ENCODE peak calls at places on chromosomes 1 and 21, in four cellular contexts. F, Z, H and A are unnamed samples. For H3K9me3, the result is how much of the 10 kb centered on the place peaks cover.

GRCh38 chr1:1438531-1439381 is 3.3 kb downstream of the VWA1 start:
- DNase-seq in F (peak), Z (no peak), H (no peak), A (no peak)

GRCh38 chr1:180185971-180186645 is 31.4 kb downstream of the QSOX1 start:
- DNase-seq in F (no peak), Z (no peak), H (no peak), A (no peak)

GRCh38 chr1:69982992-69983391 is 222.4 kb downstream of the LRRC40 start:
- DNase-seq in F (no peak), Z (no peak), H (peak), A (no peak)

GRCh38 chr1:172669011-172669410 is 10.1 kb downstream of the FASLG start:
- DNase-seq in F (no peak), Z (no peak), H (no peak), A (no peak)

GRCh38 chr1:54425152-54425584 is 19.0 kb upstream of the SSBP3 start:
- DNase-seq in F (no peak), Z (no peak), H (no peak), A (no peak)

GRCh38 chr1:207703712-207704111 is 48.1 kb upstream of the CD46 start:
- DNase-seq in F (no peak), Z (no peak), H (no peak), A (no peak)

GRCh38 chr1:67921725-67922489 is 88.6 kb upstream of the GNG12 start:
- DNase-seq in F (no peak), Z (no peak), H (no peak), A (no peak)

GRCh38 chr21:28719731-28720130 is 272.9 kb downstream of the LTN1 start:
- DNase-seq in F (no peak), Z (no peak), H (no peak), A (no peak)

GRCh38 chr1:183363967-183364366 is 54.2 kb downstream of the NMNAT2 start:
- DNase-seq in F (no peak), Z (no peak), H (no peak), A (no peak)

GRCh38 chr1:225225681-225226080 is 202.2 kb downstream of the LBR start:
- DNase-seq in F (no peak), Z (no peak), H (no peak), A (no peak)

GRCh38 chr1:3625151-3625907 is 514 bp downstream of the TPRG1L start:
- DNase-seq in F (no peak), Z (no peak), H (peak), A (peak)

GRCh38 chr1:36306210-36306901 is at the start of gene SH3D21:
- DNase-seq in F (peak), Z (no peak), H (no peak), A (peak)

GRCh38 chr1:54350360-54350759 is 55.8 kb downstream of the SSBP3 start:
- DNase-seq in F (no peak), Z (no peak), H (no peak), A (no peak)

GRCh38 chr1:95017775-95018174 is 55.0 kb downstream of the ALG14 start:
- DNase-seq in F (no peak), Z (no peak), H (peak), A (no peak)

GRCh38 chr1:16138772-16139221 is 17.1 kb downstream of the EPHA2 start:
- DNase-seq in F (no peak), Z (no peak), H (peak), A (no peak)

DNA sequence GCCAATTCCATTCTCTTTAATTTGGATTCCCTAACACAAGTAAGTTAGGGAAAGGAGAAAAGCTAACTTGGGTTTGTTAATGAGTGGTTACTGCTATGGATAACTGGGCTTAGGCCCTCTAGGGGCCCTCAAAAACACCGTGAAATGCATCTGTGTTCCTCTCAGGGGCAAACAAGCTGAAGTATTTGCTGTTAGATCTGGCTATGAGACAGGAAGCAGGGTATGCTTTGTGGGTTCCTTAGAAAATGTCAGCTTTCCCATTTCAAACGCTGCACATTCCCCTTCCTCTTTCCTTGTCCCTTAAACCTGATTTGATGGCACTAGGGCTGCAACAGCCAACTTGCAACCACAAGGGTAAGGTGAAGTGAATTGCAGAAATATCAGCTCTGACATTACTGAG is 5.7 kb upstream of the CAP1 start:
- DNase-seq in F (no peak), Z (no peak), H (no peak), A (no peak)
- H3K9me3 ChIP-seq in F (under half), Z (under half), H (under half), A (under half)

GRCh38 chr21:44738621-44739020 is 27.2 kb upstream of the TSPEAR start:
- DNase-seq in F (no peak), Z (no peak), H (no peak), A (no peak)
- H3K9me3 ChIP-seq in F (under half), Z (under half), H (under half), A (under half)

GRCh38 chr1:106185089-106185488 is 871.4 kb upstream of the PRMT6 start:
- DNase-seq in F (no peak), Z (no peak), H (no peak), A (no peak)

GRCh38 chr1:106194206-106194605 is 862.3 kb upstream of the PRMT6 start:
- DNase-seq in F (no peak), Z (no peak), H (no peak), A (no peak)

DNA sequence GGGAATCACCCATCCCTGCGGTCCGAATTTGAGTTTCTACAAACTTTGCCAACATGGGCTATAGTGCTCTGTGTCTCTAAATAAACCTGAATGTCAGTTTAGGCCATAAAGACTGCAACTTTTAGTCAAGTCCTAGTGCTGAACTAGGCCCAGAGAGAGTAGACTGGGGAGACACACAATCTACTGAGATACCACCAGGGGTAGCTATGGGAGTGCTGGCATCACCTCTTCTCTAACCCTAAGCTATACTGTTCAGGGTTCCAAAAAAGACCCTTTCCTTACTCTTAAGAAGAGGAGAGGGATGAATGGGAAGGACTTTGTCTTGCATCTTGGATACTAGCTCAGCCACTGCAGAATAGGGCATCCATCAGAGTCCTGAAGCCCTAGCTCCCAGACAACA is 866.7 kb upstream of the PRMT6 start:
- DNase-seq in F (no peak), Z (no peak), H (no peak), A (no peak)
- H3K9me3 ChIP-seq in F (under half), Z (under half), H (under half), A (under half)

GRCh38 chr1:43134640-43135039 is 37.5 kb downstream of the EBNA1BP2 start:
- DNase-seq in F (no peak), Z (no peak), H (no peak), A (no peak)

GRCh38 chr1:43137445-43138052 is 34.5 kb downstream of the EBNA1BP2 start:
- DNase-seq in F (no peak), Z (no peak), H (no peak), A (no peak)

GRCh38 chr1:43140010-43140409 is 32.1 kb downstream of the EBNA1BP2 start:
- DNase-seq in F (no peak), Z (no peak), H (no peak), A (no peak)

GRCh38 chr1:43134068-43134467 is 38.0 kb downstream of the EBNA1BP2 start:
- DNase-seq in F (no peak), Z (no peak), H (no peak), A (no peak)

GRCh38 chr1:43135857-43136781 is 36.0 kb downstream of the EBNA1BP2 start:
- DNase-seq in F (no peak), Z (no peak), H (no peak), A (no peak)
- H3K9me3 ChIP-seq in F (under half), Z (under half), H (under half), A (under half)